ENCODE peak calls at places on chromosomes 4 and X, in seven cellular contexts. One of them, this sample, is unnamed.

GRCh38 chr4:57148831-57149230 is 38.6 kb upstream of the IGFBP7 start:
- DNase-seq in spleen: no peak
- DNase-seq in suprapubic skin: no peak
- DNase-seq in upper lobe of right lung: no peak
- DNase-seq in neuronal stem cell: no peak
- DNase-seq in Karpas-422: no peak
- DNase-seq in A549: no peak
- DNase-seq in this sample: no peak

GRCh38 chr4:95660719-95661118 is 111.9 kb upstream of the UNC5C start:
- DNase-seq in spleen: no peak
- DNase-seq in suprapubic skin: no peak
- DNase-seq in upper lobe of right lung: no peak
- DNase-seq in neuronal stem cell: no peak
- DNase-seq in Karpas-422: no peak
- DNase-seq in A549: no peak
- DNase-seq in this sample: no peak

GRCh38 chrX:119453202-119453601 is 15.0 kb upstream of the SLC25A5 start:
- DNase-seq in spleen: no peak
- DNase-seq in suprapubic skin: no peak
- DNase-seq in upper lobe of right lung: no peak
- DNase-seq in neuronal stem cell: no peak
- DNase-seq in Karpas-422: no peak
- DNase-seq in A549: no peak
- DNase-seq in this sample: no peak

GRCh38 chrX:63128509-63128908 is 222.6 kb downstream of the SPIN4 start:
- DNase-seq in spleen: no peak
- DNase-seq in suprapubic skin: no peak
- DNase-seq in upper lobe of right lung: no peak
- DNase-seq in neuronal stem cell: no peak
- DNase-seq in Karpas-422: peak; percentile 78
- DNase-seq in A549: peak; percentile 36
- DNase-seq in this sample: no peak

GRCh38 chrX:119885554-119886428 is 9.9 kb upstream of the AKAP14 start:
- DNase-seq in spleen: no peak
- DNase-seq in suprapubic skin: no peak
- DNase-seq in upper lobe of right lung: no peak
- DNase-seq in neuronal stem cell: no peak
- DNase-seq in Karpas-422: peak; percentile 60
- DNase-seq in A549: peak; percentile 72
- DNase-seq in this sample: no peak

GRCh38 chr4:186844059-186844681 is 120.5 kb upstream of the FAT1 start:
- DNase-seq in spleen: no peak
- DNase-seq in suprapubic skin: no peak
- DNase-seq in upper lobe of right lung: no peak
- DNase-seq in neuronal stem cell: peak; percentile 69
- DNase-seq in Karpas-422: no peak
- DNase-seq in A549: no peak
- DNase-seq in this sample: peak; percentile 27

GRCh38 chr4:89868999-89869589 is 25.6 kb upstream of the MMRN1 start:
- DNase-seq in spleen: no peak
- DNase-seq in suprapubic skin: no peak
- DNase-seq in upper lobe of right lung: no peak
- DNase-seq in neuronal stem cell: no peak
- DNase-seq in Karpas-422: no peak
- DNase-seq in A549: no peak
- DNase-seq in this sample: no peak

GRCh38 chrX:124378643-124379042 is 32.3 kb downstream of the SH2D1A start:
- DNase-seq in spleen: no peak
- DNase-seq in suprapubic skin: no peak
- DNase-seq in upper lobe of right lung: no peak
- DNase-seq in neuronal stem cell: no peak
- DNase-seq in Karpas-422: no peak
- DNase-seq in A549: no peak
- DNase-seq in this sample: no peak

GRCh38 chrX:150421816-150422215 is 58.7 kb downstream of the MAMLD1 start:
- DNase-seq in spleen: no peak
- DNase-seq in suprapubic skin: no peak
- DNase-seq in upper lobe of right lung: no peak
- DNase-seq in neuronal stem cell: no peak
- DNase-seq in Karpas-422: no peak
- DNase-seq in A549: no peak
- DNase-seq in this sample: no peak

GRCh38 chr4:6938237-6938636 is 28.6 kb downstream of the TBC1D14 start:
- DNase-seq in spleen: peak; percentile 84
- DNase-seq in suprapubic skin: no peak
- DNase-seq in upper lobe of right lung: peak; percentile 76
- DNase-seq in neuronal stem cell: no peak
- DNase-seq in Karpas-422: no peak
- DNase-seq in A549: no peak
- DNase-seq in this sample: no peak

GRCh38 chr4:3248811-3249661 is at the start of gene MSANTD1:
- DNase-seq in spleen: no peak
- DNase-seq in suprapubic skin: no peak
- DNase-seq in upper lobe of right lung: no peak
- DNase-seq in neuronal stem cell: no peak
- DNase-seq in Karpas-422: no peak
- DNase-seq in A549: no peak
- DNase-seq in this sample: no peak

GRCh38 chrX:57368158-57368557 is 81.7 kb downstream of the FAAH2 start:
- DNase-seq in spleen: peak; percentile 25
- DNase-seq in suprapubic skin: no peak
- DNase-seq in upper lobe of right lung: no peak
- DNase-seq in neuronal stem cell: no peak
- DNase-seq in Karpas-422: no peak
- DNase-seq in A549: no peak
- DNase-seq in this sample: no peak

GRCh38 chr4:82382756-82383155 is 9.0 kb upstream of the HNRNPD start:
- DNase-seq in spleen: no peak
- DNase-seq in suprapubic skin: no peak
- DNase-seq in upper lobe of right lung: no peak
- DNase-seq in neuronal stem cell: no peak
- DNase-seq in Karpas-422: no peak
- DNase-seq in A549: no peak
- DNase-seq in this sample: no peak

GRCh38 chr4:54902261-54902660 is 223.1 kb downstream of the KDR start:
- DNase-seq in spleen: no peak
- DNase-seq in suprapubic skin: no peak
- DNase-seq in upper lobe of right lung: no peak
- DNase-seq in neuronal stem cell: no peak
- DNase-seq in Karpas-422: no peak
- DNase-seq in A549: no peak
- DNase-seq in this sample: no peak

GRCh38 chrX:41029332-41029731 is 55.9 kb upstream of the USP9X start:
- DNase-seq in spleen: no peak
- DNase-seq in suprapubic skin: no peak
- DNase-seq in upper lobe of right lung: no peak
- DNase-seq in neuronal stem cell: no peak
- DNase-seq in Karpas-422: no peak
- DNase-seq in A549: peak; percentile 89
- DNase-seq in this sample: no peak

GRCh38 chr4:93719552-93719951 is 109.0 kb upstream of the ATOH1 start:
- DNase-seq in spleen: no peak
- DNase-seq in suprapubic skin: no peak
- DNase-seq in upper lobe of right lung: no peak
- DNase-seq in neuronal stem cell: no peak
- DNase-seq in Karpas-422: no peak
- DNase-seq in A549: no peak
- DNase-seq in this sample: no peak

GRCh38 chr4:7658297-7659204 is 223.8 kb upstream of the PSAPL1 start:
- DNase-seq in spleen: peak; percentile 62
- DNase-seq in suprapubic skin: no peak
- DNase-seq in upper lobe of right lung: no peak
- DNase-seq in neuronal stem cell: no peak
- DNase-seq in Karpas-422: peak; percentile 44
- DNase-seq in A549: no peak
- DNase-seq in this sample: no peak

GRCh38 chrX:34638116-34638515 is 19.0 kb downstream of the TMEM47 start:
- DNase-seq in spleen: no peak
- DNase-seq in suprapubic skin: no peak
- DNase-seq in upper lobe of right lung: no peak
- DNase-seq in neuronal stem cell: no peak
- DNase-seq in Karpas-422: peak; percentile 72
- DNase-seq in A549: peak; percentile 31
- DNase-seq in this sample: peak; percentile 32

GRCh38 chrX:51804741-51805140 is 61.5 kb downstream of the GSPT2 start:
- DNase-seq in spleen: no peak
- DNase-seq in suprapubic skin: no peak
- DNase-seq in upper lobe of right lung: no peak
- DNase-seq in neuronal stem cell: no peak
- DNase-seq in Karpas-422: no peak
- DNase-seq in A549: peak; percentile 9
- DNase-seq in this sample: no peak

GRCh38 chr4:59936566-59936965 is 1263.6 kb upstream of the ADGRL3 start:
- DNase-seq in spleen: no peak
- DNase-seq in suprapubic skin: no peak
- DNase-seq in upper lobe of right lung: no peak
- DNase-seq in neuronal stem cell: no peak
- DNase-seq in Karpas-422: no peak
- DNase-seq in A549: no peak
- DNase-seq in this sample: no peak

GRCh38 chrX:39814391-39814790 is 283.4 kb downstream of the BCOR start:
- DNase-seq in spleen: peak; percentile 18
- DNase-seq in suprapubic skin: no peak
- DNase-seq in upper lobe of right lung: no peak
- DNase-seq in neuronal stem cell: no peak
- DNase-seq in Karpas-422: peak; percentile 72
- DNase-seq in A549: peak; percentile 38
- DNase-seq in this sample: peak; percentile 19

GRCh38 chrX:118541482-118541881 is 45.9 kb downstream of the DOCK11 start:
- DNase-seq in spleen: no peak
- DNase-seq in suprapubic skin: no peak
- DNase-seq in upper lobe of right lung: no peak
- DNase-seq in neuronal stem cell: no peak
- DNase-seq in Karpas-422: no peak
- DNase-seq in A549: no peak
- DNase-seq in this sample: no peak

GRCh38 chr4:3257125-3257690 is 8.2 kb downstream of the MSANTD1 start:
- DNase-seq in spleen: no peak
- DNase-seq in suprapubic skin: peak; percentile 52
- DNase-seq in upper lobe of right lung: peak; percentile 40
- DNase-seq in neuronal stem cell: no peak
- DNase-seq in Karpas-422: no peak
- DNase-seq in A549: no peak
- DNase-seq in this sample: no peak

GRCh38 chr4:176302283-176303275 is 17.2 kb upstream of the SPCS3 start:
- DNase-seq in spleen: no peak
- DNase-seq in suprapubic skin: no peak
- DNase-seq in upper lobe of right lung: no peak
- DNase-seq in neuronal stem cell: no peak
- DNase-seq in Karpas-422: no peak
- DNase-seq in A549: peak; percentile 76
- DNase-seq in this sample: no peak

DNA sequence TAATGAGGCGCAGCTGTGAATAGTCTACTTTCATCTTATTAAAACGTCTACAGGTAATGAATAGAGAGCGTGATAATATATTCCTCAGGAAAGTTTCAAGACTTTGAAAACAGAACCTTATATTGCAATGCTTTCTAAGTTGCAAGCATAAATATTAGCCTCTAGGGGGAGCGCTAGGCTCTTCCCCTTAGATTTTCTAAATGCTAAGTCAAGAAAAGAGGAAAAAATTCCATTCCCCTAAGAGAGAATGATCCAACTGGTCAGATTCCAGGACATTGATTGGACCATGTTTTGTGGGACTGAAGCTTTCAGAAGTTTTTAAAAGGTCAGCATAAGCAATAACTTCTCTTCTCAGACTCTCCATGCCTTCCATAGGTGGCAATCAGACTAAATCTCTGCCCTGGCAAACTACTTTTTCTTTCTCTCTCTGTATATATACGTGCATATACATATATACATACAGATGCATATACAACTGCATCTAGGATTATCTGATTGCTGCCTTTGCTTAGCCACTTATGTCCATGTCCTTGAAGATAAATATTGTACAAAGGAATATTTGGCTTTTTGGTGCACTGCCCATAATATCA is 492.9 kb downstream of the INPP4B start:
- DNase-seq in spleen: no peak
- DNase-seq in suprapubic skin: no peak
- DNase-seq in upper lobe of right lung: no peak
- DNase-seq in neuronal stem cell: peak; percentile 53
- DNase-seq in Karpas-422: peak; percentile 65
- DNase-seq in A549: peak; percentile 61
- DNase-seq in this sample: no peak
- H3K4me1 ChIP-seq in spleen: peaks cover 25% of the 10 kb centered on the region
- H3K4me1 ChIP-seq in suprapubic skin: peaks cover 23% of the 10 kb centered on the region
- H3K4me1 ChIP-seq in upper lobe of right lung: peaks cover 37% of the 10 kb centered on the region
- H3K4me1 ChIP-seq in neuronal stem cell: peaks cover 6% of the 10 kb centered on the region
- H3K4me1 ChIP-seq in Karpas-422: no peaks in the 10 kb centered on the region
- H3K4me1 ChIP-seq in A549: peaks cover 49% of the 10 kb centered on the region
- H3K4me1 ChIP-seq in this sample: peaks cover 10% of the 10 kb centered on the region

GRCh38 chrX:46710425-46710824 is 48.5 kb downstream of the SLC9A7 start:
- DNase-seq in spleen: no peak
- DNase-seq in suprapubic skin: no peak
- DNase-seq in upper lobe of right lung: no peak
- DNase-seq in neuronal stem cell: no peak
- DNase-seq in Karpas-422: no peak
- DNase-seq in A549: peak; percentile 26
- DNase-seq in this sample: no peak
- H3K4me1 ChIP-seq in spleen: no peaks in the 10 kb centered on the region
- H3K4me1 ChIP-seq in suprapubic skin: no peaks in the 10 kb centered on the region
- H3K4me1 ChIP-seq in upper lobe of right lung: no peaks in the 10 kb centered on the region
- H3K4me1 ChIP-seq in neuronal stem cell: no peaks in the 10 kb centered on the region
- H3K4me1 ChIP-seq in Karpas-422: peaks cover 14% of the 10 kb centered on the region
- H3K4me1 ChIP-seq in A549: peaks cover 9% of the 10 kb centered on the region
- H3K4me1 ChIP-seq in this sample: no peaks in the 10 kb centered on the region

GRCh38 chr4:16222957-16223527 is 3.2 kb downstream of the TAPT1 start:
- DNase-seq in spleen: no peak
- DNase-seq in suprapubic skin: no peak
- DNase-seq in upper lobe of right lung: no peak
- DNase-seq in neuronal stem cell: no peak
- DNase-seq in Karpas-422: no peak
- DNase-seq in A549: no peak
- DNase-seq in this sample: no peak
- H3K4me1 ChIP-seq in spleen: peaks cover 29% of the 10 kb centered on the region
- H3K4me1 ChIP-seq in suprapubic skin: peaks cover 38% of the 10 kb centered on the region
- H3K4me1 ChIP-seq in upper lobe of right lung: peaks cover 40% of the 10 kb centered on the region
- H3K4me1 ChIP-seq in neuronal stem cell: peaks cover 2% of the 10 kb centered on the region
- H3K4me1 ChIP-seq in Karpas-422: peaks cover 26% of the 10 kb centered on the region
- H3K4me1 ChIP-seq in A549: peaks cover 22% of the 10 kb centered on the region
- H3K4me1 ChIP-seq in this sample: peaks cover 43% of the 10 kb centered on the region

GRCh38 chrX:1464282-1465131 is 11.8 kb upstream of the ASMTL start:
- DNase-seq in spleen: peak; percentile 71
- DNase-seq in suprapubic skin: no peak
- DNase-seq in upper lobe of right lung: peak; percentile 57
- DNase-seq in neuronal stem cell: no peak
- DNase-seq in Karpas-422: no peak
- DNase-seq in A549: no peak
- DNase-seq in this sample: no peak

GRCh38 chrX:1465261-1466231 is 12.8 kb upstream of the ASMTL start:
- DNase-seq in spleen: peak; percentile 75
- DNase-seq in suprapubic skin: no peak
- DNase-seq in upper lobe of right lung: peak; percentile 52
- DNase-seq in neuronal stem cell: no peak
- DNase-seq in Karpas-422: no peak
- DNase-seq in A549: no peak
- DNase-seq in this sample: no peak

GRCh38 chrX:1466971-1467561 is 14.4 kb upstream of the ASMTL start:
- DNase-seq in spleen: peak; percentile 87
- DNase-seq in suprapubic skin: no peak
- DNase-seq in upper lobe of right lung: peak; percentile 38
- DNase-seq in neuronal stem cell: no peak
- DNase-seq in Karpas-422: no peak
- DNase-seq in A549: no peak
- DNase-seq in this sample: no peak

GRCh38 chrX:1466232-1466661 is 13.5 kb upstream of the ASMTL start:
- DNase-seq in spleen: peak; percentile 84
- DNase-seq in suprapubic skin: peak; percentile 48
- DNase-seq in upper lobe of right lung: peak; percentile 58
- DNase-seq in neuronal stem cell: no peak
- DNase-seq in Karpas-422: no peak
- DNase-seq in A549: no peak
- DNase-seq in this sample: no peak

GRCh38 chrX:1468250-1468772 is 15.6 kb upstream of the ASMTL start:
- DNase-seq in spleen: peak; percentile 90
- DNase-seq in suprapubic skin: no peak
- DNase-seq in upper lobe of right lung: peak; percentile 49
- DNase-seq in neuronal stem cell: no peak
- DNase-seq in Karpas-422: peak; percentile 96
- DNase-seq in A549: peak; percentile 52
- DNase-seq in this sample: no peak
- H3K4me1 ChIP-seq in spleen: peaks cover 31% of the 10 kb centered on the region
- H3K4me1 ChIP-seq in suprapubic skin: no peaks in the 10 kb centered on the region
- H3K4me1 ChIP-seq in upper lobe of right lung: no peaks in the 10 kb centered on the region
- H3K4me1 ChIP-seq in neuronal stem cell: no peaks in the 10 kb centered on the region
- H3K4me1 ChIP-seq in Karpas-422: peaks cover 58% of the 10 kb centered on the region
- H3K4me1 ChIP-seq in A549: peaks cover 5% of the 10 kb centered on the region
- H3K4me1 ChIP-seq in this sample: no peaks in the 10 kb centered on the region

This sample was measured in tibial nerve.